ENCODE peak calls at places on chromosomes 12 and 14, in five cellular contexts. H is IMR-90, K is SK-N-SH, R is A549, S is GM12878. N is an unnamed sample.
A peak's percentile ranks its signal among the peaks of the same experiment; 100 is the strongest.

GRCh38 chr12:66232258-66232657 is 43.2 kb downstream of the IRAK3 start:
- DNase-seq in H (no peak), K (no peak), R (no peak), S (no peak), N (no peak)

GRCh38 chr14:35669782-35670181 is 135.8 kb downstream of the INSM2 start:
- DNase-seq in H (peak; percentile 87), K (no peak), R (peak; percentile 5), S (no peak), N (no peak)

GRCh38 chr14:71533396-71533795 is 398.8 kb upstream of the RGS6 start:
- DNase-seq in H (peak; percentile 50), K (no peak), R (no peak), S (no peak), N (no peak)

GRCh38 chr12:93773122-93773871 is 96.1 kb downstream of the CRADD start:
- DNase-seq in H (peak; percentile 34), K (no peak), R (no peak), S (no peak), N (no peak)

GRCh38 chr14:101039755-101040138 is 136.2 kb upstream of the RTL1 start:
- DNase-seq in H (no peak), K (no peak), R (no peak), S (no peak), N (no peak)

GRCh38 chr12:62332598-62332997 is 72.4 kb downstream of the USP15 start:
- DNase-seq in H (peak; percentile 79), K (no peak), R (no peak), S (no peak), N (no peak)

GRCh38 chr12:6230321-6231110 is 30.3 kb downstream of the CD9 start:
- DNase-seq in H (no peak), K (no peak), R (no peak), S (peak; percentile 69), N (no peak)

GRCh38 chr12:64544796-64545382 is 65.4 kb upstream of the RASSF3 start:
- DNase-seq in H (no peak), K (peak; percentile 48), R (no peak), S (no peak), N (no peak)

GRCh38 chr14:59275668-59276067 is 87.2 kb downstream of the DAAM1 start:
- DNase-seq in H (peak; percentile 93), K (no peak), R (peak; percentile 53), S (peak; percentile 78), N (no peak)

GRCh38 chr12:92624236-92624635 is 78.6 kb upstream of the PLEKHG7 start:
- DNase-seq in H (peak; percentile 77), K (no peak), R (peak; percentile 43), S (no peak), N (no peak)

GRCh38 chr12:100481021-100481420 is 7.4 kb downstream of the NR1H4 start:
- DNase-seq in H (no peak), K (no peak), R (no peak), S (no peak), N (no peak)

GRCh38 chr12:109927622-109928021 is 27.5 kb downstream of the TCHP start:
- DNase-seq in H (peak; percentile 41), K (peak; percentile 75), R (peak; percentile 64), S (no peak), N (peak; percentile 63)

GRCh38 chr12:16955083-16955657 is 349.2 kb upstream of the LMO3 start:
- DNase-seq in H (no peak), K (no peak), R (peak; percentile 62), S (no peak), N (no peak)

GRCh38 chr14:77219591-77219990 is 38.0 kb downstream of the TMEM63C start:
- DNase-seq in H (no peak), K (no peak), R (no peak), S (no peak), N (no peak)

GRCh38 chr12:40054554-40055226 is 51.2 kb downstream of the SLC2A13 start:
- DNase-seq in H (peak; percentile 80), K (no peak), R (peak; percentile 58), S (no peak), N (no peak)

GRCh38 chr14:102026934-102027333 is 59.9 kb downstream of the HSP90AA1 start:
- DNase-seq in H (no peak), K (no peak), R (no peak), S (no peak), N (no peak)

GRCh38 chr14:74935340-74935640 is 12.2 kb upstream of the RPS6KL1 start:
- DNase-seq in H (no peak), K (no peak), R (no peak), S (no peak), N (no peak)

GRCh38 chr14:32846821-32847220 is 91.9 kb upstream of the NPAS3 start:
- DNase-seq in H (no peak), K (no peak), R (no peak), S (no peak), N (no peak)

GRCh38 chr14:32940711-32941667 is 2.3 kb downstream of the NPAS3 start:
- DNase-seq in H (no peak), K (no peak), R (no peak), S (no peak), N (no peak)

GRCh38 chr12:65306229-65306602 is 27.7 kb downstream of the MSRB3 start:
- DNase-seq in H (peak; percentile 48), K (no peak), R (no peak), S (no peak), N (no peak)

GRCh38 chr14:103126873-103127304 is 3.6 kb downstream of the TNFAIP2 start:
- DNase-seq in H (no peak), K (peak; percentile 89), R (no peak), S (no peak), N (no peak)

GRCh38 chr12:51270067-51270846 is at the start of gene SMAGP:
- DNase-seq in H (peak; percentile 21), K (peak; percentile 81), R (peak; percentile 68), S (no peak), N (peak; percentile 72)

GRCh38 chr14:65704850-65705249 is 292.3 kb downstream of the FUT8 start:
- DNase-seq in H (no peak), K (no peak), R (no peak), S (no peak), N (no peak)

GRCh38 chr14:69693823-69694729 is 72.9 kb upstream of the SRSF5 start:
- DNase-seq in H (no peak), K (no peak), R (peak; percentile 25), S (no peak), N (peak; percentile 24)

GRCh38 chr14:32662234-32662633 is 276.4 kb upstream of the NPAS3 start:
- DNase-seq in H (no peak), K (no peak), R (no peak), S (no peak), N (no peak)

GRCh38 chr12:107684990-107685359 is 624 bp upstream of the PWP1 start:
- DNase-seq in H (peak; percentile 35), K (peak; percentile 60), R (peak; percentile 71), S (no peak), N (peak; percentile 37)

GRCh38 chr12:3167636-3168035 is 90.5 kb downstream of the TSPAN9 start:
- DNase-seq in H (no peak), K (no peak), R (no peak), S (no peak), N (no peak)

GRCh38 chr12:98970210-98970609 is 325.1 kb downstream of the APAF1 start:
- DNase-seq in H (no peak), K (no peak), R (no peak), S (no peak), N (no peak)
- TF ChIP-seq USF2 in H (no peak), K (no peak), R (no peak), S (no peak), N (no peak)

DNA sequence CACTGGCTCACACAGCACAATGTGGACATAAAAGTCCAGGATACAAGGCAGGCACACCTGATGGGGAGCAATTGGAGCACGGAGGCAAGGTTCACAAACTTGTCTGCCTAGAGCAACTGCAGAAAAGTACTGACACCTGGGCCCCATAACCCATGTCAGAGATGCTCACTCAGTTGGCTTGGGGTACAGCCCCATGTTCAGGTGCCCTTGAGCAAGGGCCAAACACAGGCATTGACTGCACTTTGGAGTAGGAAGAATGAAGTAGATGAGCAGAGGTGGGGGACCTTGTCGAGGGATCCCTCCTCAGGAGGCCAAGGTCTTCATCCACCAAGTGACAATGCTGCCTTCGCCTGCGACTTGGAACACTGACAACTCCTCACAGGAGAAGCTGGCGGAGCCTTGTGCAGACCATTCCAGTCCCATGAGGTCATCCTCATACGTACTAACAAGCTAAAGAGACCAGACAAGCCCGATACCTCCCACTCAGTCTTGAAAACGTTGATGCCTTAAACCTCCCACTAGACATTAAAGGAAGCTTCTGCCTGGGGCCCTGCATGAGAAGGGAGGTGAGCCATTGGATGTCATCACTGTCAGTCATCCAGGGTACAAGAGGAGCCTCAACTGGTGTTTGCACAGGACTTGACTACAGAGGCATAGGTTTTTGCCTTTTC is 42.5 kb upstream of the C14orf180 start:
- DNase-seq in H (peak; percentile 40), K (no peak), R (peak; percentile 58), S (no peak), N (no peak)
- TF ChIP-seq RAD21 in H (no peak), K (no peak), R (no peak), S (no peak), N (no peak)

DNA sequence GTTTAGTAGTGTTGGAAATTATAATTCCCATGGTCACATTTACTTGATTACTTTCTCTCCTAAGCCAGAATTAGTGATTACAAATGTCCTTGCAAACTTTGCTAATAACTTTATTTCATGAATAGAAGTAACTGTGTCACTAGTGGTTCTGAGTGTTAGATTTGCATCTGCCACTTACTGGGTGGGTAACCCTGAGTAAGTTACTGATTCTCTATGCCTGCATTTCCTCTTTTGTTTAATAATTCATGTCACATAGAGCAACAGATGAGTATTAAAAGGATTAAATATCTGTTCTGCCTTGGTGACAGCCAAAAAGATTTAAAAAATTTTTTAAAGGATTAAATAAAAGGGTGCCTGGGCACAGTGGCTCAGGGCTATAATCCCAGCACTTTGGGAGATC is 78.6 kb downstream of the BHLHE41 start:
- DNase-seq in H (no peak), K (no peak), R (no peak), S (no peak), N (no peak)
- TF ChIP-seq RCOR1 in H (no peak), K (no peak), R (no peak), S (no peak), N (no peak)

DNA sequence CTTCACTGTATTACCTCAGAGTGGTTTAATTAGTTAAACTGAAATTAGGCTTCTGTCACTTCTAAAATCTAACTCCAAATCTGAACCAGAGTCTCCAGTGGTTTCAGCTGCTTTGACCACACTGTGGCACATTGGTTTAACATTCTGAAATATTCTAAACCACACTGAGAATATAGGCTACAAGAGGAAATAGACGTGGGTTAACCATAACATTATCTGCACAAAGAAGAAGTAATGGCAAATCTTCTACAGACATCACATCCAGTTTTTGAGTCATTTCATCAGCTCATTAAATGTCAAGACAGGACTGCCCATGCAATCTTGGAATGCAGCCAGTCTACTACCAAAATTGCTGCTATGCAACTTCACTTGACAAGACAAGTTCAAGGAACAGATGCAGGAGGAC is 94.7 kb downstream of the LRP6 start:
- DNase-seq in H (peak; percentile 21), K (no peak), R (no peak), S (peak; percentile 90), N (no peak)
- TF ChIP-seq USF2 in H (no peak), K (no peak), R (no peak), S (no peak), N (no peak)